ENCODE peak calls at places on chromosomes 6 and 20, in five cellular contexts. V is lower lobe of right lung, M is pancreas, Q is cardiac fibroblast, Z is esophagus squamous epithelium. R is an unnamed sample.
A peak's percentile ranks its signal among the peaks of the same experiment; 100 is the strongest.

GRCh38 chr20:20926222-20926905 is 179.8 kb downstream of the LINC00237 start:
- DNase-seq in Q (no peak), Z (no peak), M (no peak), V (no peak), R (no peak)

GRCh38 chr6:23650676-23651075 is 475.3 kb upstream of the NRSN1 start:
- DNase-seq in V (no peak), Z (no peak), Q (no peak), M (no peak), R (no peak)

GRCh38 chr20:19231359-19232035 is 19.1 kb downstream of the SLC24A3 start:
- DNase-seq in M (no peak), Q (peak; percentile 50), Z (no peak), V (no peak), R (no peak)

GRCh38 chr6:34170341-34170740 is 24.5 kb upstream of the GRM4 start:
- DNase-seq in Z (no peak), V (no peak), M (no peak), Q (peak; percentile 11), R (no peak)

GRCh38 chr6:45366534-45366933 is 11.2 kb downstream of the SUPT3H start:
- DNase-seq in V (no peak), M (no peak), Q (no peak), Z (no peak), R (no peak)

GRCh38 chr20:33465536-33466302 is 22.2 kb upstream of the SNTA1 start:
- DNase-seq in V (no peak), M (no peak), Q (no peak), Z (no peak), R (no peak)

GRCh38 chr20:35662541-35662940 is 2.2 kb downstream of the CPNE1 start:
- DNase-seq in Z (no peak), M (no peak), V (no peak), Q (no peak), R (no peak)

GRCh38 chr6:53517021-53517420 is 27.9 kb downstream of the GCLC start:
- DNase-seq in Q (no peak), V (no peak), Z (no peak), M (no peak), R (peak; percentile 67)

GRCh38 chr6:116973992-116974391 is 97.0 kb downstream of the RFX6 start:
- DNase-seq in Q (no peak), M (no peak), Z (no peak), V (no peak), R (no peak)

GRCh38 chr20:8667306-8667705 is 401.6 kb upstream of the PLCB4 start:
- DNase-seq in Q (peak; percentile 69), V (no peak), Z (no peak), M (no peak), R (no peak)

GRCh38 chr6:162733489-162733888 is 5.7 kb downstream of the PACRG start:
- DNase-seq in Q (no peak), M (no peak), V (no peak), Z (no peak), R (no peak)

DNA sequence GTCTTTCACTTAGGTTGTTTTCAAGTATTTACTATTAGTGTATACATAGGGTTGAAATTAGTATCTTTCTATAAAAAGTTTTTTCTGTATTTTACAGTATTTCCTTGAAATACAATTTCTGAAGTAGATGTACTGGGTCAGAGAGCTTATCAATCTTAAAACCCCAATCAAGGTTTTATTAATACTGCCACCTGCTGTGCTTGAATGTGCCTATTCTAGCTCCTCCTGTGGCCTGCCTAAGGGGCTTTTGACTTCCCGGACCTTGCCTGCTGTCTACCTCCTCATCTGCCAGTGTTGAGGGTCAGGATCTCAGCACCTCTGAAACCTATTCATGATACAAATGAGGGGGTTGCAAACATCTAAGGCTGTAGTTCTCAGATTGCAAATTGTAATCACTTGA is 9.2 kb downstream of the PACRG start:
- DNase-seq in Q (no peak), V (no peak), Z (no peak), M (no peak), R (peak; percentile 9)
- TF ChIP-seq CTCF in Q (no peak), V (peak; percentile 25), Z (no peak), M (no peak), R (peak; percentile 9)

GRCh38 chr6:142386657-142387056 is 84.8 kb downstream of the ADGRG6 start:
- DNase-seq in M (no peak), V (no peak), Q (no peak), Z (no peak), R (no peak)
- H3K4me3 ChIP-seq in M (no peak overlapping the region), V (no peak overlapping the region), Q (no peak overlapping the region), Z (no peak overlapping the region), R (no peak overlapping the region)

GRCh38 chr6:130788954-130789353 is 38.3 kb upstream of the SMLR1 start:
- DNase-seq in M (no peak), V (no peak), Q (no peak), Z (no peak), R (no peak)
- TF ChIP-seq CTCF in M (no peak), V (no peak), Q (no peak), Z (no peak), R (no peak)

GRCh38 chr6:25085761-25086160 is 150.0 kb upstream of the RIPOR2 start:
- DNase-seq in Z (no peak), M (no peak), V (no peak), Q (peak; percentile 70), R (no peak)
- H3K4me3 ChIP-seq in Z (no peak overlapping the region), M (no peak overlapping the region), V (no peak overlapping the region), Q (no peak overlapping the region), R (no peak overlapping the region)